ENCODE peak calls at places on chromosomes 3 and 15, in five cellular contexts. I is K562, K is tibial artery, T is hepatocyte, V is A673. W is an unnamed sample. For H3K4me1, the result is how much of the 10 kb centered on the place peaks cover.

GRCh38 chr15:31086344-31086743 is 15.2 kb downstream of the TRPM1 start:
- DNase-seq in V (no peak), K (no peak), I (no peak), T (no peak), W (no peak)

GRCh38 chr15:49168026-49168425 is 2.0 kb upstream of the GALK2 start:
- DNase-seq in K (no peak), I (no peak), V (no peak), T (no peak), W (no peak)

GRCh38 chr15:39321977-39322376 is 258.9 kb upstream of the THBS1 start:
- DNase-seq in K (no peak), V (no peak), I (no peak), T (no peak), W (no peak)

GRCh38 chr3:33139996-33140395 is 26.2 kb downstream of the CRTAP start:
- DNase-seq in V (no peak), T (peak), I (no peak), K (no peak), W (no peak)

GRCh38 chr3:196541684-196542445 is 26.5 kb downstream of the WDR53 start:
- DNase-seq in T (no peak), K (no peak), V (no peak), I (no peak), W (no peak)

GRCh38 chr3:69671082-69671952 is 67.9 kb upstream of the MITF start:
- DNase-seq in I (peak), T (peak), K (no peak), V (peak), W (peak)

GRCh38 chr15:27573800-27574485 is 525.2 kb downstream of the OCA2 start:
- DNase-seq in I (no peak), V (no peak), K (no peak), T (no peak), W (no peak)

GRCh38 chr15:25169318-25169717 is 214.5 kb downstream of the SNRPN start:
- DNase-seq in V (no peak), K (no peak), T (peak), I (no peak), W (peak)

GRCh38 chr15:86611392-86612040 is 531.8 kb downstream of the AGBL1 start:
- DNase-seq in V (no peak), K (no peak), T (peak), I (no peak), W (no peak)

GRCh38 chr3:152817400-152817799 is 17.5 kb upstream of the P2RY1 start:
- DNase-seq in K (no peak), I (no peak), V (no peak), T (no peak), W (no peak)

GRCh38 chr3:152818027-152818426 is 16.9 kb upstream of the P2RY1 start:
- DNase-seq in I (peak), T (no peak), V (no peak), K (no peak), W (no peak)

GRCh38 chr3:152811974-152812760 is 22.8 kb upstream of the P2RY1 start:
- DNase-seq in T (peak), V (no peak), I (no peak), K (no peak), W (no peak)
- TF ChIP-seq CTCF in T (no peak), V (no peak), I (no peak), K (no peak), W (no peak)

GRCh38 chr3:195139091-195139875 is 131.7 kb downstream of the XXYLT1 start:
- DNase-seq in T (no peak), K (no peak), I (no peak), V (no peak), W (no peak)
- H3K4me3 ChIP-seq in T (no peak), K (no peak), I (no peak), V (no peak), W (no peak)

GRCh38 chr3:49349617-49350114 is 8.5 kb downstream of the GPX1 start:
- DNase-seq in K (no peak), T (peak), V (no peak), I (peak), W (no peak)
- H3K4me1 ChIP-seq in K (under half), T (under half), V (under half), I (under half), W (under half)

GRCh38 chr15:92908369-92909057 is 8.4 kb downstream of the CHD2 start:
- DNase-seq in T (no peak), I (no peak), K (no peak), V (no peak), W (no peak)
- TF ChIP-seq CTCF in T (no peak), I (no peak), K (no peak), V (no peak), W (no peak)

W was measured in BE2C.